ENCODE peak calls at places on chromosome 3, in six cellular contexts. X, V, E, F, G and U are unnamed samples.
A peak's percentile ranks its signal among the peaks of the same experiment; 100 is the strongest.

GRCh38 chr3:130528120-130528519 is 11.1 kb downstream of the COL6A6 start:
- DNase-seq in X (no peak), V (no peak), E (no peak), F (no peak), G (no peak), U (no peak)

GRCh38 chr3:123343296-123344174 is 105.4 kb downstream of the ADCY5 start:
- DNase-seq in X (no peak), V (no peak), E (no peak), F (no peak), G (no peak), U (no peak)

GRCh38 chr3:181210275-181210674 is 220.7 kb upstream of the DNAJC19 start:
- DNase-seq in X (peak; percentile 15), V (no peak), E (no peak), F (peak; percentile 4), G (no peak), U (peak; percentile 12)

GRCh38 chr3:49930241-49930690 is 655 bp upstream of the MON1A start:
- DNase-seq in X (no peak), V (no peak), E (no peak), F (no peak), G (no peak), U (no peak)

GRCh38 chr3:109943181-109943580 is 605.8 kb upstream of the DPPA4 start:
- DNase-seq in X (peak; percentile 9), V (no peak), E (no peak), F (no peak), G (no peak), U (no peak)

GRCh38 chr3:187403768-187404270 is 35.6 kb downstream of the RTP4 start:
- DNase-seq in X (peak; percentile 97), V (no peak), E (no peak), F (peak; percentile 9), G (no peak), U (peak; percentile 76)

GRCh38 chr3:197748597-197749314 is 927 bp upstream of the FYTTD1 start:
- DNase-seq in X (peak; percentile 43), V (no peak), E (no peak), F (no peak), G (no peak), U (no peak)

GRCh38 chr3:111539351-111540331 is 2.4 kb upstream of the CD96 start:
- DNase-seq in X (peak; percentile 41), V (peak; percentile 21), E (no peak), F (peak; percentile 34), G (peak; percentile 38), U (peak; percentile 52)

GRCh38 chr3:49727154-49727923 is 3.6 kb upstream of the GMPPB start:
- DNase-seq in X (no peak), V (no peak), E (no peak), F (no peak), G (no peak), U (no peak)

GRCh38 chr3:31550452-31551251 is 17.9 kb downstream of the STT3B start:
- DNase-seq in X (peak; percentile 40), V (no peak), E (no peak), F (peak; percentile 20), G (no peak), U (no peak)

GRCh38 chr3:184371570-184372018 is 6.4 kb downstream of the THPO start:
- DNase-seq in X (peak; percentile 89), V (peak; percentile 79), E (peak; percentile 75), F (peak; percentile 84), G (no peak), U (peak; percentile 73)
- TF ChIP-seq CEBPB in X (no peak), V (no peak), E (no peak), F (no peak), G (no peak), U (no peak)

GRCh38 chr3:139974809-139975425 is 39.9 kb downstream of the CLSTN2 start:
- DNase-seq in X (no peak), V (no peak), E (no peak), F (no peak), G (no peak), U (no peak)
- H3K27me3 ChIP-seq in X (no peaks in the 10 kb centered on the region), V (no peaks in the 10 kb centered on the region), E (no peaks in the 10 kb centered on the region), F (no peaks in the 10 kb centered on the region), G (no peaks in the 10 kb centered on the region), U (peaks cover 56% of the 10 kb centered on the region)

DNA sequence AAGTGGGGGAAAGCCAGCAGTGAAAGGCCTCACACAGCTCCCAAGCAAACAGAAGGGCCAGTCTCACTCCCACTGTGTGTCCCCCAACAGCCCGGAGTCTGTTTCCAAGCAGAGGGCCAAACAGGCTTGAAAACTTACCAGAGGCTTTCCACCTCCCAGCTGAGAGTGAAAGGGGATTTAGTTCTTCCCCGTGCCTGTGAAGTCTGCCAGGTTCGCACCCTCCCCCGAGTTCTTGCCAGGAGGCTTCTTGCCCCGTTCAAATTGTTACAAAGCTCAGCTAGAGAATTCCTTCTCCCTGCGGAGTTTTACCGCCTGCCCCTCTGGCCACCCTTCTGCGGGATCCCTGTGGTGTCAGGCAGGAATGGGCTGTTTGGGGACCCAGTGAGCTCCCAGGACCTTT is 68.0 kb upstream of the WNT7A start:
- DNase-seq in X (no peak), V (no peak), E (no peak), F (no peak), G (no peak), U (no peak)
- TF ChIP-seq CEBPB in X (no peak), V (no peak), E (no peak), F (no peak), G (no peak), U (no peak)

GRCh38 chr3:138433892-138434275 is 532 bp upstream of the ESYT3 start:
- DNase-seq in X (no peak), V (no peak), E (no peak), F (no peak), G (no peak), U (no peak)
- H3K27me3 ChIP-seq in X (peaks cover 62% of the 10 kb centered on the region), V (peaks cover 45% of the 10 kb centered on the region), E (peaks cover 47% of the 10 kb centered on the region), F (peaks cover 4% of the 10 kb centered on the region), G (peaks cover 14% of the 10 kb centered on the region), U (no peaks in the 10 kb centered on the region)

GRCh38 chr3:43349759-43350158 is 63.4 kb downstream of the SNRK start:
- DNase-seq in X (peak; percentile 54), V (no peak), E (no peak), F (no peak), G (no peak), U (no peak)
- TF ChIP-seq CEBPB in X (no peak), V (no peak), E (no peak), F (no peak), G (no peak), U (no peak)

GRCh38 chr3:12002912-12003311 is 1.3 kb upstream of the SYN2 start:
- DNase-seq in X (no peak), V (no peak), E (no peak), F (no peak), G (no peak), U (no peak)
- H3K27me3 ChIP-seq in X (peaks cover 40% of the 10 kb centered on the region), V (peaks cover 10% of the 10 kb centered on the region), E (peaks cover 21% of the 10 kb centered on the region), F (peaks cover 22% of the 10 kb centered on the region), G (peaks cover 4% of the 10 kb centered on the region), U (peaks cover 11% of the 10 kb centered on the region)

GRCh38 chr3:99939834-99940233 is 122.2 kb downstream of the CMSS1 start:
- DNase-seq in X (peak; percentile 54), V (no peak), E (no peak), F (no peak), G (no peak), U (no peak)

GRCh38 chr3:99938270-99938955 is 120.8 kb downstream of the CMSS1 start:
- DNase-seq in X (peak; percentile 54), V (no peak), E (no peak), F (no peak), G (no peak), U (no peak)

GRCh38 chr3:99943931-99944761 is 126.5 kb downstream of the CMSS1 start:
- DNase-seq in X (peak; percentile 47), V (no peak), E (no peak), F (no peak), G (no peak), U (no peak)

GRCh38 chr3:99940350-99940749 is 122.7 kb downstream of the CMSS1 start:
- DNase-seq in X (no peak), V (no peak), E (no peak), F (no peak), G (no peak), U (no peak)

DNA sequence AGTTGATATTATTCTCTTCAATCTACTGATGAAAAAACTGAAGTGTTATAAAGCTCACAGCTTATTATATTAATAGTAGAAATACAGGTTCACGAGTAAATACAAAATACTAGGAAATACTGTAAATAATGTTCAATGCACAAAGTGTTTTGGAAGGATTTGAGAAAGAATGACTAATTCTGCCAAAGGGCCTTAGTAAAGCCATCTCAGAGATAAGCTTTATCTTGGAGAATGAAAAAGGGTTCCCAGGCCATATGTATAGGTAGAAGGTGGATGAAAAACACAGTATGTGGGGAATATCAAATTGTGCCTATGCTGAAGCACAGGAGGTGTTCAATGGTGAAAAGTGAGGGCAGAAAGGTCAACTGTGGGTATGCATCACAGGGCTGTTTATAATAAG is 123.5 kb downstream of the CMSS1 start:
- DNase-seq in X (no peak), V (no peak), E (no peak), F (no peak), G (no peak), U (no peak)
- TF ChIP-seq CEBPB in X (no peak), V (no peak), E (no peak), F (no peak), G (no peak), U (no peak)

GRCh38 chr3:143209715-143210059 is 90.1 kb downstream of the CHST2 start:
- DNase-seq in X (no peak), V (no peak), E (no peak), F (no peak), G (no peak), U (no peak)
- H3K27me3 ChIP-seq in X (no peaks in the 10 kb centered on the region), V (no peaks in the 10 kb centered on the region), E (no peaks in the 10 kb centered on the region), F (no peaks in the 10 kb centered on the region), G (no peaks in the 10 kb centered on the region), U (no peaks in the 10 kb centered on the region)